ENCODE peak calls at places on chromosomes 3 and 15, in six cellular contexts. I, H, N, B, D and V are unnamed samples.
A peak's percentile ranks its signal among the peaks of the same experiment; 100 is the strongest.

GRCh38 chr3:188559069-188559410 is 405.1 kb downstream of the LPP start:
- DNase-seq in I (no peak), H (no peak), N (no peak), B (no peak), D (no peak), V (no peak)

GRCh38 chr3:97917813-97918536 is 54.3 kb downstream of the RIOX2 start:
- DNase-seq in I (no peak), H (peak; percentile 69), N (no peak), B (peak; percentile 22), D (peak; percentile 18), V (no peak)

GRCh38 chr15:72113347-72114031 is 4.5 kb downstream of the MYO9A start:
- DNase-seq in I (no peak), H (peak; percentile 37), N (no peak), B (no peak), D (no peak), V (no peak)

GRCh38 chr15:70596354-70597055 is 166.9 kb downstream of the UACA start:
- DNase-seq in I (no peak), H (peak; percentile 91), N (no peak), B (peak; percentile 88), D (no peak), V (no peak)

GRCh38 chr15:31295660-31296059 is 31.0 kb upstream of the KLF13 start:
- DNase-seq in I (no peak), H (no peak), N (no peak), B (no peak), D (no peak), V (no peak)

GRCh38 chr3:110414851-110415250 is 656.8 kb upstream of the NECTIN3 start:
- DNase-seq in I (no peak), H (peak; percentile 88), N (no peak), B (peak; percentile 75), D (no peak), V (no peak)

GRCh38 chr3:53938645-53939044 is 47.0 kb upstream of the SELENOK start:
- DNase-seq in I (peak; percentile 39), H (peak; percentile 52), N (no peak), B (peak; percentile 46), D (peak; percentile 18), V (peak; percentile 44)

GRCh38 chr3:57919987-57920386 is 88.2 kb upstream of the FLNB start:
- DNase-seq in I (no peak), H (no peak), N (no peak), B (peak; percentile 17), D (no peak), V (no peak)

GRCh38 chr3:95705786-95706418 is 1108.5 kb upstream of the EPHA6 start:
- DNase-seq in I (no peak), H (no peak), N (no peak), B (peak; percentile 35), D (no peak), V (no peak)

DNA sequence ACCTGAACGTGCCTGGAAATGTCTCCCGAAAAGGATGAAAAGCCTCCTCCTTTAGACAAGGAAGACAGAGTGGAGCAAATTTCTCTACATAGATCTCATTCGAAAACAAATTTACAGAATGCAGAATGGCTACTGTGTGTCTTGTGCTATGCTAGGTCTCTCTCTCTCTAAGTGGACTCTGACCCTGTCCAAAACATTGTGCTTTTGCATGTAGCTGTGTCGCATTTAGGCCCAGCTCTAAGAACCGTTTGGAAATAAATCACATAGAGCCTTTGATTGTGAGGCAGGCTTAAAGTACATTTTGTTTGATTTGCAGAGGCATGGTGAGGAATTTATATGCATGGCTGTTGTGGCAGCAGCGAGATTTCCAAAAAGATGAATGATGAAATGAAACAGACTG is 198.0 kb downstream of the SV2B start:
- DNase-seq in I (no peak), H (no peak), N (no peak), B (no peak), D (no peak), V (no peak)
- H4K91ac ChIP-seq in I (no peak overlapping the region), H (no peak overlapping the region), N (no peak overlapping the region), B (no peak overlapping the region), D (no peak overlapping the region), V (no peak overlapping the region)

DNA sequence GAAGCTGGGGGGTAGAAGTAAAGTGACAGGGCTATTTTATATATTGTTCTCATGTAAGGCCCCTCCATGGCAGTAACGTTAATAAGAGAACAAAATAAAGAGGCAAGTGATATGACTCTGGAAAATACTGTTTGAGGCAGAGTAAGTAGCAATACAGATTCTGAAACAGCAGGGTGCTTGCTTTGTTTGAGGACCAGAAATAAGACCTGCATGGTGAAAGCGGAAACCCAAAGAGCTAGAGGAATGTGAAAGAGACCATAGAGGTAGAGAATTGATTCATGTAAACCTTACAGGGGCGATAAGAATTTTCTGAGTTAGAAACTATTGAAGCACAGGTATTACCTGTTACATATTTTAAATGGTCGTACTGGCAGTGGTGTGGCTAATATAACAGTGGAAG is 1517.1 kb downstream of the SI start:
- DNase-seq in I (peak; percentile 1), H (no peak), N (no peak), B (no peak), D (no peak), V (no peak)
- H3K4me1 ChIP-seq in I (peaks cover 2% of the 10 kb centered on the region), H (no peaks in the 10 kb centered on the region), N (no peaks in the 10 kb centered on the region), B (no peaks in the 10 kb centered on the region), D (no peaks in the 10 kb centered on the region), V (no peaks in the 10 kb centered on the region)

DNA sequence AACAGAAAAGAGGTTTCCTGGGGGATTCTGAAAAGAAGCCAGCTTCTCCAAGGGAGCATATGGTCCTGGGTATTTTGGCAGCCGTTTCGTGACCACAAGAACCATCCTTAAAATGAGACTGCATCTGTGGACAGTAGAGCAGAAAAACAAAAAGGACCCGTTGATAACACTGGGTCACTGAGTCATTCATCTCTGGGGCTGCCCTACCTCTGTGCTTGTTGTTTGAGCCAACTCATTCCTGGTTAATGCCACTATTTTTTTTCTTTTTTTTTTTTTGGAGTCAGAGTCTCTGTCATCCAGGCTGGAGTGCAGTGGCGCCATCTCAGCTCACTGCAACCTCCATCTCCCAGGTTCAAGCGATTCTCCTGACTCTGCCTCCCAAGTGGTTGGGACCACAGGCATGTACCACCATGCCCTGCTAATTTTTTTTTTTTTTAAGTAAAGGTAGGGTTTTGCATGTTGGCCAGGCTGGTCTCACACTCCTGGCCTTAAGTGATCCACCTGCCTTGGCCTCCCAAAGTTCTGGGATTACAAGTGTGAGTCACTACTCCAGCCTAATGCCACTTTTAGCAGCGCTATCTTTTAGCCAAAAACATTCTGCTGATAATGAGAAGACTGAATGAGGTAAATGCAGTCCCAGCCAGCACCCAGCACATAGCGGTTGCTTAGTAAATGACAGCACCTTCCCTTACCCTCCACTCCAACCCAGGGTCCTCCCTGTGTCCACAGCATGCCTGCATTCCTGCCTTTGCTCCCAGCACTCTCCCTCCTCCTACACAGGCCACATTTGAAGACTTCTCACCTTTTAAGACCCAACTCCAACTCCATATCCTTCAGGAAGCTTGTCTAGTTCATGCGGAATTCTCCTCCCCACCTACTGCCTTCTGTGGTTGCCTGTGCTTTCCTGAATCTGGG is 9.1 kb upstream of the ISL2 start:
- DNase-seq in I (no peak), H (peak; percentile 70), N (no peak), B (no peak), D (no peak), V (no peak)
- H4K91ac ChIP-seq in I (no peak overlapping the region), H (no peak overlapping the region), N (no peak overlapping the region), B (no peak overlapping the region), D (no peak overlapping the region), V (no peak overlapping the region)

GRCh38 chr15:81295466-81296145 is 28.3 kb downstream of the STARD5 start:
- DNase-seq in I (no peak), H (no peak), N (no peak), B (no peak), D (no peak), V (no peak)

GRCh38 chr15:81292516-81293001 is 31.4 kb downstream of the STARD5 start:
- DNase-seq in I (no peak), H (no peak), N (no peak), B (no peak), D (no peak), V (no peak)

GRCh38 chr15:81291916-81292424 is 32.0 kb downstream of the STARD5 start:
- DNase-seq in I (no peak), H (no peak), N (no peak), B (no peak), D (no peak), V (no peak)

GRCh38 chr15:81294501-81294850 is 29.5 kb downstream of the STARD5 start:
- DNase-seq in I (no peak), H (no peak), N (no peak), B (no peak), D (no peak), V (peak; percentile 48)

DNA sequence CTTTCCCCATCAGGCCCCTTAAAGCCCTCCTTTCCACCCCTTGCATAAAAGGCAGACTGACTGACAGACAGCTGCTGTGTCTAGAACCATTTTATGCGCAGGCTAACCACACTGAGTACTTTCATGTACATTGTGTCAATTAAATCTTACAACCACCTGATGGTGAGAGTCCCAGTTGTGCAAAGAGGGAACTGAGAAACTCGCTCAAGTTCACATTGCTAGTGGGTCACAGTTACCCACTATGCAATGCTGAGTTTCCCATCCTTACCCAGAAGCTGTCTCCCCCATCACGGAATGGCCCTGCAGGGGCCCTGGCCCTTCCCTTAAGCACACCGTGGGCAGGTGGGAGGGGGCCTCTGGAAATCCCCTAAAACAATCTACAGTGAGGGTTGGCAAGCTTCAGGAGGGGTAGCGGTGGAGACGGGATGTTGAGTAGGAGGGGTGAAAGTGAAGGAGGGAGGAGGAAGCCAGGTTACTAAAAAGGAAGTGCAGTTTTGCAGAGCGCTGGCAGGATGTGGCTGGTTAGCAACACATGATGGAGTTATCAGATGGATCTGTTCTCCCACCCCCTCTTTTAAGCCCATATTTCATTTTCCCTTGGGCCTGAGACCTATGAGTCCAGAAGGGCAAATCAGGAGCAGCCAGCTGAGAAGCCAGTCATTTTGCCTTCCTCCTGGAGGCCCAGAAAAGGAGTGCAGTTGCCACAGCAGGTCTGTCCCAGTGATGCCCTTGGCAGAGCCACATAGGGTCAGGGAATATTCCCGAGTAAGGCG is 30.0 kb downstream of the STARD5 start:
- DNase-seq in I (no peak), H (no peak), N (no peak), B (no peak), D (no peak), V (no peak)
- H3K4me1 ChIP-seq in I (peaks cover 3% of the 10 kb centered on the region), H (no peaks in the 10 kb centered on the region), N (peaks cover 7% of the 10 kb centered on the region), B (peaks cover 5% of the 10 kb centered on the region), D (no peaks in the 10 kb centered on the region), V (peaks cover 5% of the 10 kb centered on the region)

GRCh38 chr3:147507638-147508286 is 98.6 kb downstream of the ZIC1 start:
- DNase-seq in I (no peak), H (no peak), N (no peak), B (peak; percentile 51), D (no peak), V (no peak)
- H4K91ac ChIP-seq in I (no peak overlapping the region), H (no peak overlapping the region), N (no peak overlapping the region), B (no peak overlapping the region), D (no peak overlapping the region), V (no peak overlapping the region)

GRCh38 chr15:78457101-78457500 is 19.1 kb downstream of the IREB2 start:
- DNase-seq in I (no peak), H (peak; percentile 69), N (no peak), B (peak; percentile 84), D (no peak), V (no peak)
- H3K4me1 ChIP-seq in I (no peaks in the 10 kb centered on the region), H (peaks cover 5% of the 10 kb centered on the region), N (no peaks in the 10 kb centered on the region), B (peaks cover 3% of the 10 kb centered on the region), D (no peaks in the 10 kb centered on the region), V (peaks cover 10% of the 10 kb centered on the region)